ENCODE peak calls at places on chromosomes 13 and 19, in nine cellular contexts. D, W, V, T, G, M, Z, R and J are unnamed samples.

GRCh38 chr19:956747-957451 is 27.2 kb upstream of the WDR18 start:
- DNase-seq in D (no peak), W (no peak), V (no peak), T (no peak), G (no peak), M (no peak), Z (no peak), R (no peak), J (no peak)

GRCh38 chr19:40594251-40594650 is 6.9 kb upstream of the LTBP4 start:
- DNase-seq in D (peak; percentile 36), W (no peak), V (no peak), T (no peak), G (no peak), M (no peak), Z (no peak), R (no peak), J (no peak)

GRCh38 chr13:95833713-95834112 is 156.8 kb downstream of the DNAJC3 start:
- DNase-seq in D (no peak), W (no peak), V (no peak), T (no peak), G (no peak), M (no peak), Z (no peak), R (no peak), J (no peak)

GRCh38 chr19:42092350-42092749 is 16.4 kb downstream of the ZNF574 start:
- DNase-seq in D (peak; percentile 46), W (peak; percentile 39), V (no peak), T (no peak), G (peak; percentile 63), M (no peak), Z (peak; percentile 50), R (peak; percentile 39), J (no peak)

GRCh38 chr19:44847144-44848035 is 1.3 kb downstream of the NECTIN2 start:
- DNase-seq in D (no peak), W (no peak), V (peak; percentile 20), T (no peak), G (peak; percentile 86), M (peak; percentile 70), Z (no peak), R (no peak), J (no peak)

GRCh38 chr19:18610556-18611326 is 1.9 kb upstream of the TMEM59L start:
- DNase-seq in D (no peak), W (no peak), V (no peak), T (no peak), G (no peak), M (no peak), Z (no peak), R (no peak), J (no peak)

GRCh38 chr13:58151452-58151851 is 519.9 kb downstream of the PCDH17 start:
- DNase-seq in D (no peak), W (no peak), V (no peak), T (no peak), G (no peak), M (no peak), Z (no peak), R (no peak), J (no peak)

GRCh38 chr13:76683854-76684253 is 202.4 kb downstream of the KCTD12 start:
- DNase-seq in D (no peak), W (no peak), V (no peak), T (no peak), G (no peak), M (no peak), Z (no peak), R (no peak), J (no peak)

GRCh38 chr19:3670796-3671679 is 29.2 kb downstream of the PIP5K1C start:
- DNase-seq in D (no peak), W (no peak), V (no peak), T (no peak), G (peak; percentile 51), M (peak; percentile 86), Z (peak; percentile 55), R (peak; percentile 57), J (no peak)